ENCODE peak calls at places on chromosomes 1 and 21, in four cellular contexts. E is HL-60, G is K562, U is GM12878. Y is an unnamed sample.

GRCh38 chr1:231806623-231807470 is 180.3 kb downstream of the DISC1 start:
- DNase-seq in E (peak; percentile 59), G (peak; percentile 49), U (no peak), Y (peak; percentile 49)

GRCh38 chr1:162040657-162041056 is 17.0 kb upstream of the OLFML2B start:
- DNase-seq in E (peak; percentile 15), G (no peak), U (no peak), Y (no peak)

GRCh38 chr1:23977854-23978191 is 2.3 kb downstream of the SRSF10 start:
- DNase-seq in E (peak; percentile 20), G (no peak), U (no peak), Y (no peak)

GRCh38 chr1:208374391-208374941 is 130.3 kb upstream of the PLXNA2 start:
- DNase-seq in E (no peak), G (no peak), U (no peak), Y (no peak)

GRCh38 chr1:1959840-1960479 is 40.9 kb upstream of the TMEM52 start:
- DNase-seq in E (no peak), G (peak; percentile 88), U (no peak), Y (peak; percentile 91)

GRCh38 chr1:70963374-70963773 is 84.2 kb downstream of the PTGER3 start:
- DNase-seq in E (no peak), G (no peak), U (no peak), Y (no peak)

GRCh38 chr1:165257969-165258459 is 98.5 kb downstream of the LMX1A start:
- DNase-seq in E (peak; percentile 5), G (peak; percentile 76), U (peak; percentile 9), Y (peak; percentile 29)

GRCh38 chr1:81894867-81895266 is 94.1 kb downstream of the ADGRL2 start:
- DNase-seq in E (no peak), G (no peak), U (no peak), Y (no peak)

GRCh38 chr1:244599937-244600350 is 53.0 kb upstream of the DESI2 start:
- DNase-seq in E (no peak), G (peak; percentile 22), U (peak; percentile 40), Y (peak; percentile 34)

GRCh38 chr1:221449801-221450470 is 292.0 kb downstream of the DUSP10 start:
- DNase-seq in E (no peak), G (no peak), U (no peak), Y (no peak)

GRCh38 chr1:39132505-39133339 is 71.8 kb upstream of the MACF1 start:
- DNase-seq in E (no peak), G (no peak), U (no peak), Y (no peak)

GRCh38 chr21:26840912-26841311 is 4.3 kb downstream of the ADAMTS1 start:
- DNase-seq in E (no peak), G (no peak), U (no peak), Y (no peak)

GRCh38 chr21:34834852-34835501 is 166.2 kb downstream of the CLIC6 start:
- DNase-seq in E (no peak), G (no peak), U (no peak), Y (no peak)

GRCh38 chr1:23619299-23620188 is 60.2 kb upstream of the ID3 start:
- DNase-seq in E (no peak), G (peak; percentile 92), U (no peak), Y (peak; percentile 65)

GRCh38 chr1:93817819-93818569 is 61.0 kb downstream of the DNTTIP2 start:
- DNase-seq in E (no peak), G (no peak), U (no peak), Y (no peak)

GRCh38 chr1:117146570-117147340 is 25.2 kb upstream of the TRIM45 start:
- DNase-seq in E (no peak), G (no peak), U (no peak), Y (no peak)

GRCh38 chr1:67189953-67190352 is 23.7 kb downstream of the IL23R start:
- DNase-seq in E (no peak), G (no peak), U (no peak), Y (no peak)

GRCh38 chr1:154998818-154999650 is 3.6 kb upstream of the ZBTB7B start:
- DNase-seq in E (peak; percentile 67), G (peak; percentile 73), U (peak; percentile 58), Y (peak; percentile 76)
- TF ChIP-seq POLR2AphosphoS5 in E (peak; percentile 42), G (peak; percentile 50), U (peak; percentile 45), Y (peak; percentile 71)

DNA sequence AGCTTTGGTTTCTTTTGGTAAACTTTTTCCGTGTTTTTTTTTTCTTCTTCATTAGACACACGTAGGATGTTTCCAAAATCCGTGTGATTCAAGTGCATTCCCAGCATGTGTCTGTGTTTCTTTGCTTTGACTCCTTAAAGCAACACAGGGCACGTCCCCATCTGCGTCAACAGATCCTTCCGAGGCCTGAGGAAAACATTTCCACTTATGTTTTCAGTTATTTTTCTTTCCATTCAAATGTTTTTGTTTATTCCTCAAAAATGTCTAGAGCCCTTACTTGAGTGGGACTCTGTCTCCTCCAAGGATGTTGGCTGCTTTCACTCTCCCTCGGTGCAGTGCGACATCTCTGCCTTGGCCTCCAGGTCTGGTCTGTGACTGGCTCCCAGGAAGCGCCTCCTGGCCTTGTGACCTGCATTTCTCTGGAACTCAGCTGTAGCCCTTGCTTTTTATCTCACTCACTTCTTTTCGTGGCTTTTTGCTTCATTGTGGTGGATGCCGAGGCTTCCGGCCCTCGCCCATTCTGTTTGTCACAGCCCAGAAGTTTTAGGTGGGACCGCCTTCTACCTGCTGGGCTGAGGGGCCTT is 31.3 kb upstream of the SLC19A1 start:
- DNase-seq in E (no peak), G (no peak), U (no peak), Y (no peak)
- TF ChIP-seq SPI1 in E (no peak), G (no peak), U (no peak), Y (no peak)

GRCh38 chr1:96538883-96539282 is 182.7 kb upstream of the PTBP2 start:
- DNase-seq in E (no peak), G (no peak), U (no peak), Y (no peak)
- TF ChIP-seq POLR2AphosphoS5 in E (no peak), G (no peak), U (no peak), Y (no peak)

GRCh38 chr1:180227843-180228647 is 2.0 kb upstream of the LHX4 start:
- DNase-seq in E (no peak), G (no peak), U (no peak), Y (no peak)

GRCh38 chr1:180230791-180231505 is 884 bp downstream of the LHX4 start:
- DNase-seq in E (no peak), G (peak; percentile 35), U (no peak), Y (no peak)

GRCh38 chr1:180230416-180230790 is 339 bp downstream of the LHX4 start:
- DNase-seq in E (no peak), G (peak; percentile 54), U (no peak), Y (no peak)

GRCh38 chr1:180228648-180229482 is 1.2 kb upstream of the LHX4 start:
- DNase-seq in E (no peak), G (peak; percentile 63), U (no peak), Y (no peak)

DNA sequence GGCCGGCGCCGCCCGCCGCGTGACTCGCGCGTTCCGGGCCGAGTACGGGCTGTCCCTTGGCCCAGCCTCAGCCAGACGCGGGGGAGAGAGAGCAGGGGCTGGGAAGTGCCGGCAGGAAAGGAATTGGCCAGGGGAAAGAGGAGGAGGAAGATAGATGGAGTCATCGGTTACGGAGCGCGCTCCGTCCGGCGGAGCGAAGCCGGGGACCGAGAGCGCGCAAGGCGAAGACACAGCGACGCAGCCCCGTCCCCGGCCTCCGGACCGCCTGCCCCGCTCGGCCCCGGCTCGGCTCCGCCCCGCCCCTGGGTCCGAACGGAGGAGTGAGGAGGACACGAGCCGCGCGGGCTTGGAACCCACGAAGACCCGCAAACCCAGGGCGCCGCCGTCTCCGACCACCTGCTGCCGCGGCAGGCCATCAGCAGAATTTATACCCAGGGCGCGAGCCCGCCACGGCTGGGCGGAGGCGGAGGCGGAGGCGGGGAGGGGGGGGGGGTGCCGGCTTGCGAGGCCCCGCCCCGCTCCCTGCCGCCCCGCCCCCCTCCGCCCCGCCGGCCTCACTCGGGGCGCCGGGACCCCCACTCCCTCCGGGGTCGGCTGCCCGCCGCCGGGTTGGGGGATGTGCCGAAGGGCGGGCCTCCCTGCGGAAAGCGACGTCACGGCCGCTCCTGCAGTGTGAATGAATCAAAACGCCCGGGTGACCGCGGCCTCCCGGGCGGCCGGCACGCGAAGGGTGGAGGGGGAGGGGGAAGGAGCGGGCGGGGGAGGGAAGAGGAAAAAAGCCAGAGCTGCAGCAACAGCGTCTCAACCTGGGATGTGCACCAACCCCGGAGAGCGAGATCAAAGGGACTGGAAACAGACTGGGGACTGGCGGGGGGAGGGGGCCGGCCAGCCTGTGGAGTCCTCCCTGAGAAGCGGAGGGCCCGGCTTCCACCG is at the start of gene LHX4:
- DNase-seq in E (no peak), G (peak; percentile 95), U (no peak), Y (peak; percentile 63)
- TF ChIP-seq SPI1 in E (no peak), G (no peak), U (no peak), Y (no peak)

DNA sequence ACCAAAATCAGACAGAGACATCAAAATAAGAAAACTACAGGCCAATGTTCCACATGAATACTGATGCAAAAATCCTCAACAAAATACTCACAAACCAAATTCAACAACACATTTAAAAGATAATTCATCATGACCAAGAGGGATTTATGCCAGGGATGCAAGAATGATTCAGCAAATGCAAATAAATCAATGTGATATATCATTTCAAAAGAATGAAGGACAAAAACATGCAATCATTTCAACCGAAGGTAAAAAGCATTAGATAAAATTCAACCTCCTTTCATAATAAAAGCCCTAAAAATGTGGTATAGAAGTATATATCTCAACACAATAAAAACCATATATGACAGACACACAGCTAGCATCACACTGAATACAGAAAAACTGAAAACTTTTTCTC is 81.5 kb upstream of the LYPLAL1 start:
- DNase-seq in E (no peak), G (no peak), U (no peak), Y (no peak)
- TF ChIP-seq POLR2AphosphoS5 in E (no peak), G (no peak), U (no peak), Y (no peak)

Y was measured in GM12891.